ENCODE peak calls at places on chromosomes 13 and 19, in ten cellular contexts. L, V, R, Q, Y, N, C, O, K and T are unnamed samples.

GRCh38 chr13:100646030-100646673 is 28.4 kb downstream of the TMTC4 start:
- DNase-seq in L (no peak), V (no peak), R (no peak), Q (peak), Y (peak), N (no peak), C (no peak), O (no peak), K (peak), T (peak)

GRCh38 chr19:17404621-17405249 is 695 bp downstream of the BST2 start:
- DNase-seq in L (no peak), V (no peak), R (no peak), Q (no peak), Y (no peak), N (no peak), C (no peak), O (no peak), K (peak), T (no peak)

GRCh38 chr13:98307744-98308524 is 130.9 kb upstream of the RNF113B start:
- DNase-seq in L (no peak), V (peak), R (no peak), Q (no peak), Y (no peak), N (no peak), C (no peak), O (no peak), K (no peak), T (no peak)

GRCh38 chr19:41849067-41849466 is 4.2 kb downstream of the DMRTC2 start:
- DNase-seq in L (no peak), V (no peak), R (no peak), Q (no peak), Y (peak), N (no peak), C (no peak), O (no peak), K (no peak), T (no peak)

GRCh38 chr13:88761145-88761544 is 1090.0 kb downstream of the SLITRK5 start:
- DNase-seq in L (no peak), V (no peak), R (no peak), Q (no peak), Y (no peak), N (no peak), C (no peak), O (no peak), K (no peak), T (no peak)

GRCh38 chr13:50650478-50650877 is 193.0 kb downstream of the DLEU7 start:
- DNase-seq in L (no peak), V (no peak), R (no peak), Q (no peak), Y (no peak), N (no peak), C (no peak), O (no peak), K (no peak), T (no peak)

GRCh38 chr13:30114586-30115256 is 192.6 kb downstream of the KATNAL1 start:
- DNase-seq in L (peak), V (peak), R (peak), Q (peak), Y (peak), N (peak), C (no peak), O (peak), K (peak), T (peak)

GRCh38 chr19:7988307-7988706 is 17.1 kb downstream of the ELAVL1 start:
- DNase-seq in L (no peak), V (no peak), R (no peak), Q (no peak), Y (no peak), N (no peak), C (no peak), O (no peak), K (no peak), T (no peak)

GRCh38 chr13:99281811-99282263 is 23.7 kb upstream of the GPR18 start:
- DNase-seq in L (peak), V (peak), R (peak), Q (no peak), Y (no peak), N (peak), C (no peak), O (peak), K (no peak), T (no peak)

GRCh38 chr19:16361254-16361653 is 36.6 kb downstream of the KLF2 start:
- DNase-seq in L (no peak), V (no peak), R (no peak), Q (no peak), Y (no peak), N (no peak), C (no peak), O (peak), K (no peak), T (no peak)

GRCh38 chr13:21330126-21330861 is 128.8 kb downstream of the ZDHHC20 start:
- DNase-seq in L (no peak), V (no peak), R (no peak), Q (no peak), Y (no peak), N (no peak), C (no peak), O (no peak), K (no peak), T (no peak)

GRCh38 chr19:15021286-15022007 is 27.8 kb upstream of the CASP14 start:
- DNase-seq in L (no peak), V (no peak), R (no peak), Q (no peak), Y (peak), N (no peak), C (no peak), O (no peak), K (no peak), T (no peak)

GRCh38 chr19:13428352-13428751 is 77.9 kb downstream of the CACNA1A start:
- DNase-seq in L (peak), V (no peak), R (no peak), Q (no peak), Y (peak), N (no peak), C (no peak), O (peak), K (peak), T (peak)

GRCh38 chr19:13744179-13744578 is 20.1 kb upstream of the MRI1 start:
- DNase-seq in L (no peak), V (no peak), R (no peak), Q (no peak), Y (no peak), N (no peak), C (no peak), O (no peak), K (no peak), T (no peak)

GRCh38 chr13:74289130-74289529 is 154.9 kb upstream of the KLF12 start:
- DNase-seq in L (no peak), V (no peak), R (no peak), Q (no peak), Y (no peak), N (no peak), C (no peak), O (no peak), K (no peak), T (no peak)

GRCh38 chr19:4060621-4061177 is 6.0 kb downstream of the ZBTB7A start:
- DNase-seq in L (no peak), V (peak), R (no peak), Q (no peak), Y (peak), N (no peak), C (no peak), O (no peak), K (no peak), T (no peak)

GRCh38 chr19:10998045-10998533 is 37.3 kb downstream of the SMARCA4 start:
- DNase-seq in L (no peak), V (no peak), R (no peak), Q (no peak), Y (no peak), N (no peak), C (no peak), O (no peak), K (no peak), T (no peak)

GRCh38 chr13:110294146-110294545 is 12.8 kb downstream of the COL4A1 start:
- DNase-seq in L (no peak), V (peak), R (no peak), Q (no peak), Y (no peak), N (no peak), C (peak), O (no peak), K (no peak), T (no peak)

GRCh38 chr13:102800145-102801041 is 1.5 kb downstream of the BIVM start:
- DNase-seq in L (peak), V (peak), R (peak), Q (peak), Y (peak), N (peak), C (peak), O (peak), K (peak), T (peak)

GRCh38 chr19:15331419-15332310 is 674 bp downstream of the BRD4 start:
- DNase-seq in L (peak), V (peak), R (peak), Q (peak), Y (peak), N (peak), C (no peak), O (no peak), K (peak), T (peak)

GRCh38 chr19:35704218-35704617 is at the start of gene ZBTB32:
- DNase-seq in L (peak), V (peak), R (no peak), Q (no peak), Y (peak), N (no peak), C (no peak), O (no peak), K (peak), T (no peak)

GRCh38 chr19:49554701-49555181 is 25.6 kb downstream of the NOSIP start:
- DNase-seq in L (peak), V (no peak), R (peak), Q (no peak), Y (no peak), N (peak), C (no peak), O (no peak), K (no peak), T (no peak)

GRCh38 chr13:36157475-36157874 is 26.3 kb upstream of the DCLK1 start:
- DNase-seq in L (no peak), V (no peak), R (no peak), Q (no peak), Y (no peak), N (no peak), C (no peak), O (no peak), K (no peak), T (no peak)

GRCh38 chr19:32418155-32418554 is 12.6 kb downstream of the DPY19L3 start:
- DNase-seq in L (no peak), V (no peak), R (no peak), Q (no peak), Y (no peak), N (no peak), C (no peak), O (no peak), K (no peak), T (no peak)